ENCODE peak calls at places on chromosomes 11 and 22, in six cellular contexts. One of them, this sample, is unnamed.

GRCh38 chr22:22983123-22983522 is 87.2 kb upstream of the GNAZ start:
- ATAC-seq in HepG2: no peak
- ATAC-seq in upper lobe of left lung: no peak
- ATAC-seq in Panc1: no peak
- ATAC-seq in GM12878: no peak
- ATAC-seq in GM23338: no peak
- ATAC-seq in this sample: no peak

GRCh38 chr11:124538019-124538418 is 5.4 kb downstream of the OR8B12 start:
- ATAC-seq in HepG2: no peak
- ATAC-seq in upper lobe of left lung: peak
- ATAC-seq in Panc1: no peak
- ATAC-seq in GM12878: no peak
- ATAC-seq in GM23338: no peak
- ATAC-seq in this sample: peak

GRCh38 chr22:29479417-29480261 is at the start of gene NEFH:
- ATAC-seq in HepG2: no peak
- ATAC-seq in upper lobe of left lung: peak
- ATAC-seq in Panc1: peak
- ATAC-seq in GM12878: no peak
- ATAC-seq in GM23338: peak
- ATAC-seq in this sample: no peak

GRCh38 chr11:63574856-63575602 is 11.8 kb upstream of the PLAAT2 start:
- ATAC-seq in HepG2: peak
- ATAC-seq in upper lobe of left lung: peak
- ATAC-seq in Panc1: peak
- ATAC-seq in GM12878: no peak
- ATAC-seq in GM23338: no peak
- ATAC-seq in this sample: peak

GRCh38 chr11:2275334-2276279 is 5.2 kb upstream of the ASCL2 start:
- ATAC-seq in HepG2: no peak
- ATAC-seq in upper lobe of left lung: no peak
- ATAC-seq in Panc1: no peak
- ATAC-seq in GM12878: no peak
- ATAC-seq in GM23338: no peak
- ATAC-seq in this sample: no peak

GRCh38 chr11:19652976-19653375 is 59.7 kb upstream of the NAV2 start:
- ATAC-seq in HepG2: no peak
- ATAC-seq in upper lobe of left lung: no peak
- ATAC-seq in Panc1: no peak
- ATAC-seq in GM12878: no peak
- ATAC-seq in GM23338: no peak
- ATAC-seq in this sample: no peak

GRCh38 chr11:102111011-102111786 is 952 bp downstream of the YAP1 start:
- ATAC-seq in HepG2: peak
- ATAC-seq in upper lobe of left lung: peak
- ATAC-seq in Panc1: peak
- ATAC-seq in GM12878: no peak
- ATAC-seq in GM23338: peak
- ATAC-seq in this sample: peak

GRCh38 chr11:702731-703461 is 3.1 kb upstream of the EPS8L2 start:
- ATAC-seq in HepG2: no peak
- ATAC-seq in upper lobe of left lung: peak
- ATAC-seq in Panc1: peak
- ATAC-seq in GM12878: no peak
- ATAC-seq in GM23338: no peak
- ATAC-seq in this sample: no peak

GRCh38 chr11:73308963-73309960 is 1.2 kb downstream of the ARHGEF17 start:
- ATAC-seq in HepG2: peak
- ATAC-seq in upper lobe of left lung: peak
- ATAC-seq in Panc1: peak
- ATAC-seq in GM12878: peak
- ATAC-seq in GM23338: peak
- ATAC-seq in this sample: peak

GRCh38 chr22:42791721-42792452 is 65.2 kb downstream of the ARFGAP3 start:
- ATAC-seq in HepG2: peak
- ATAC-seq in upper lobe of left lung: peak
- ATAC-seq in Panc1: no peak
- ATAC-seq in GM12878: no peak
- ATAC-seq in GM23338: peak
- ATAC-seq in this sample: peak

GRCh38 chr11:57275582-57275981 is 38.5 kb upstream of the APLNR start:
- ATAC-seq in HepG2: no peak
- ATAC-seq in upper lobe of left lung: no peak
- ATAC-seq in Panc1: no peak
- ATAC-seq in GM12878: no peak
- ATAC-seq in GM23338: no peak
- ATAC-seq in this sample: no peak

GRCh38 chr11:6481924-6482275 is 599 bp downstream of the TIMM10B start:
- ATAC-seq in HepG2: peak
- ATAC-seq in upper lobe of left lung: peak
- ATAC-seq in Panc1: peak
- ATAC-seq in GM12878: peak
- ATAC-seq in GM23338: peak
- ATAC-seq in this sample: no peak

GRCh38 chr11:61126266-61126665 is 24.0 kb downstream of the CD5 start:
- ATAC-seq in HepG2: no peak
- ATAC-seq in upper lobe of left lung: no peak
- ATAC-seq in Panc1: no peak
- ATAC-seq in GM12878: no peak
- ATAC-seq in GM23338: peak
- ATAC-seq in this sample: no peak

GRCh38 chr11:44387415-44387814 is 77.5 kb upstream of the ALX4 start:
- ATAC-seq in HepG2: no peak
- ATAC-seq in upper lobe of left lung: no peak
- ATAC-seq in Panc1: no peak
- ATAC-seq in GM12878: no peak
- ATAC-seq in GM23338: no peak
- ATAC-seq in this sample: no peak

GRCh38 chr22:47333625-47334024 is 571.2 kb downstream of the TBC1D22A start:
- ATAC-seq in HepG2: no peak
- ATAC-seq in upper lobe of left lung: no peak
- ATAC-seq in Panc1: no peak
- ATAC-seq in GM12878: no peak
- ATAC-seq in GM23338: no peak
- ATAC-seq in this sample: no peak

GRCh38 chr11:56700242-56700918 is 1.5 kb downstream of the OR9G1 start:
- ATAC-seq in HepG2: no peak
- ATAC-seq in upper lobe of left lung: peak
- ATAC-seq in Panc1: no peak
- ATAC-seq in GM12878: peak
- ATAC-seq in GM23338: peak
- ATAC-seq in this sample: peak

GRCh38 chr11:34397120-34397519 is 39.3 kb upstream of the ABTB2 start:
- ATAC-seq in HepG2: no peak
- ATAC-seq in upper lobe of left lung: no peak
- ATAC-seq in Panc1: no peak
- ATAC-seq in GM12878: no peak
- ATAC-seq in GM23338: no peak
- ATAC-seq in this sample: no peak

GRCh38 chr11:34394771-34395300 is 37.0 kb upstream of the ABTB2 start:
- ATAC-seq in HepG2: no peak
- ATAC-seq in upper lobe of left lung: no peak
- ATAC-seq in Panc1: no peak
- ATAC-seq in GM12878: no peak
- ATAC-seq in GM23338: no peak
- ATAC-seq in this sample: no peak

GRCh38 chr11:34395916-34396555 is 38.2 kb upstream of the ABTB2 start:
- ATAC-seq in HepG2: no peak
- ATAC-seq in upper lobe of left lung: no peak
- ATAC-seq in Panc1: peak
- ATAC-seq in GM12878: no peak
- ATAC-seq in GM23338: no peak
- ATAC-seq in this sample: no peak
- TF ChIP-seq POLR2AphosphoS5 in HepG2: no peak
- TF ChIP-seq POLR2AphosphoS5 in upper lobe of left lung: no peak
- TF ChIP-seq POLR2AphosphoS5 in Panc1: no peak
- TF ChIP-seq POLR2AphosphoS5 in GM12878: no peak
- TF ChIP-seq POLR2AphosphoS5 in GM23338: no peak
- TF ChIP-seq POLR2AphosphoS5 in this sample: no peak

GRCh38 chr11:129895126-129896041 is at the start of gene NFRKB:
- ATAC-seq in HepG2: peak
- ATAC-seq in upper lobe of left lung: peak
- ATAC-seq in Panc1: peak
- ATAC-seq in GM12878: peak
- ATAC-seq in GM23338: peak
- ATAC-seq in this sample: peak
- TF ChIP-seq POLR2AphosphoS5 in HepG2: peak
- TF ChIP-seq POLR2AphosphoS5 in upper lobe of left lung: peak
- TF ChIP-seq POLR2AphosphoS5 in Panc1: peak
- TF ChIP-seq POLR2AphosphoS5 in GM12878: no peak
- TF ChIP-seq POLR2AphosphoS5 in GM23338: peak
- TF ChIP-seq POLR2AphosphoS5 in this sample: peak

DNA sequence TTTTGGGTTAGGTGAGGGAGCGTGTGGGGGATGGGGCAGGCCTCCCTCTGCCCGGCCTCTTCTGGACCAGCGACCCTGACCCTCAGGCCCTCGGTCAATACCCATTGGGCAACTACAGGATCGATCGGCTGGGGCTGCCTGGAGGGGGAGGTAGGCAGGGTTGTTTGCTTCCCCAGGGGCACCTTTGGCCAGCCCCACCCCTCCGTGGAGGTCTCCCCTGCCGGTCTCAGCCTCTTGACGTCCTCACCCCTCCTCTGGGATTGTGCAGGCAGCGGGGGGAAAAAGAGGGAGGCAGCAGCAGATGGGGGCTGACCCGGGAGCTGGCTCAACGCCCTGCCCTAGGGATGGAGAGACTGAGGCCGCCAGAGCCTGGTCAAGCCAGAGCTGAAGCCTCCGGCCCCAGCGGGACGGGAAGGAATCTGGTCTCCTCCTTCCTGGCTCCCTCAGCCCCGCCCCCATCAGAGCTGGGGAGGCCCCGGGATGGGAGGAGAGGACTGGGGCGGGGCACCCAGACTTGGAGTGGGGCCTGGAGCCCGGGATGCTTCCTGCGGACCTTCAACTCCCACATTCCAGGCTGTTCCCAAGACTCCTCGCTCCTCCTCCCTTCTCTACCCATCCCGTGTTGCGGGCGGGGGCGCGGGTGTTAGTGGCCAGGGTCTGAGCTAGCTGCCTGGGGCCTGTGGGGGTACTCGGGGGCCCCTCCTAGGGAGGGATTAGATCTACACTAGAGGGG is 14.4 kb upstream of the CDC42EP1 start:
- ATAC-seq in HepG2: peak
- ATAC-seq in upper lobe of left lung: peak
- ATAC-seq in Panc1: peak
- ATAC-seq in GM12878: no peak
- ATAC-seq in GM23338: peak
- ATAC-seq in this sample: peak
- TF ChIP-seq POLR2AphosphoS5 in HepG2: peak
- TF ChIP-seq POLR2AphosphoS5 in upper lobe of left lung: peak
- TF ChIP-seq POLR2AphosphoS5 in Panc1: no peak
- TF ChIP-seq POLR2AphosphoS5 in GM12878: no peak
- TF ChIP-seq POLR2AphosphoS5 in GM23338: peak
- TF ChIP-seq POLR2AphosphoS5 in this sample: peak

GRCh38 chr22:37594237-37594636 is 14.3 kb upstream of the LGALS2 start:
- ATAC-seq in HepG2: no peak
- ATAC-seq in upper lobe of left lung: no peak
- ATAC-seq in Panc1: no peak
- ATAC-seq in GM12878: no peak
- ATAC-seq in GM23338: no peak
- ATAC-seq in this sample: no peak

GRCh38 chr22:37588540-37589215 is 8.8 kb upstream of the LGALS2 start:
- ATAC-seq in HepG2: peak
- ATAC-seq in upper lobe of left lung: no peak
- ATAC-seq in Panc1: no peak
- ATAC-seq in GM12878: peak
- ATAC-seq in GM23338: no peak
- ATAC-seq in this sample: no peak

GRCh38 chr22:37589607-37590006 is 9.7 kb upstream of the LGALS2 start:
- ATAC-seq in HepG2: no peak
- ATAC-seq in upper lobe of left lung: no peak
- ATAC-seq in Panc1: no peak
- ATAC-seq in GM12878: no peak
- ATAC-seq in GM23338: no peak
- ATAC-seq in this sample: no peak

GRCh38 chr22:37591823-37592404 is 12.0 kb upstream of the LGALS2 start:
- ATAC-seq in HepG2: no peak
- ATAC-seq in upper lobe of left lung: no peak
- ATAC-seq in Panc1: no peak
- ATAC-seq in GM12878: no peak
- ATAC-seq in GM23338: no peak
- ATAC-seq in this sample: no peak
- TF ChIP-seq POLR2AphosphoS5 in HepG2: no peak
- TF ChIP-seq POLR2AphosphoS5 in upper lobe of left lung: no peak
- TF ChIP-seq POLR2AphosphoS5 in Panc1: no peak
- TF ChIP-seq POLR2AphosphoS5 in GM12878: no peak
- TF ChIP-seq POLR2AphosphoS5 in GM23338: no peak
- TF ChIP-seq POLR2AphosphoS5 in this sample: no peak

GRCh38 chr11:93329936-93330445 is 551 bp upstream of the DEUP1 start:
- ATAC-seq in HepG2: no peak
- ATAC-seq in upper lobe of left lung: peak
- ATAC-seq in Panc1: peak
- ATAC-seq in GM12878: no peak
- ATAC-seq in GM23338: peak
- ATAC-seq in this sample: peak
- TF ChIP-seq POLR2AphosphoS5 in HepG2: no peak
- TF ChIP-seq POLR2AphosphoS5 in upper lobe of left lung: no peak
- TF ChIP-seq POLR2AphosphoS5 in Panc1: no peak
- TF ChIP-seq POLR2AphosphoS5 in GM12878: no peak
- TF ChIP-seq POLR2AphosphoS5 in GM23338: no peak
- TF ChIP-seq POLR2AphosphoS5 in this sample: no peak

This sample was measured in gastroesophageal sphincter.